ENCODE peak calls at places on chromosomes 6 and 20, in six cellular contexts. Q is Peyer's patch; I is NT2/D1; H is CD4-positive, CD25-positive, alpha-beta regulatory T cell; A is psoas muscle; E is HepG2. W is an unnamed sample. For H3K9me3 and H3K4me1, the result is how much of the 10 kb centered on the place peaks cover.

GRCh38 chr20:20083796-20084195 is 31.5 kb downstream of the CFAP61 start:
- DNase-seq in I (no peak), Q (no peak), H (peak), E (peak), A (no peak), W (no peak)

GRCh38 chr6:90119618-90120017 is 177.0 kb downstream of the BACH2 start:
- DNase-seq in I (no peak), H (no peak), E (no peak), Q (no peak), A (no peak), W (no peak)

GRCh38 chr20:56589633-56590032 is 39.5 kb upstream of the TFAP2C start:
- DNase-seq in Q (no peak), E (no peak), I (no peak), A (no peak), H (no peak), W (no peak)

GRCh38 chr20:46990017-46990810 is 95.6 kb downstream of the EYA2 start:
- DNase-seq in H (peak), I (no peak), Q (no peak), A (no peak), E (no peak), W (no peak)

GRCh38 chr6:151075527-151075926 is 164.2 kb upstream of the AKAP12 start:
- DNase-seq in A (no peak), I (no peak), Q (no peak), E (no peak), H (no peak), W (no peak)

GRCh38 chr6:135520781-135521180 is 23.2 kb upstream of the AHI1 start:
- DNase-seq in E (no peak), Q (no peak), I (no peak), H (no peak), A (no peak), W (no peak)

GRCh38 chr20:12966468-12967085 is 42.2 kb upstream of the SPTLC3 start:
- DNase-seq in A (no peak), Q (no peak), H (no peak), I (no peak), E (peak), W (no peak)

GRCh38 chr6:11202513-11203305 is 29.8 kb downstream of the NEDD9 start:
- DNase-seq in I (peak), A (no peak), E (peak), H (peak), Q (no peak), W (no peak)

GRCh38 chr6:42819803-42820508 is 38.1 kb downstream of the BICRAL start:
- DNase-seq in Q (no peak), E (peak), A (no peak), H (peak), I (no peak), W (no peak)

DNA sequence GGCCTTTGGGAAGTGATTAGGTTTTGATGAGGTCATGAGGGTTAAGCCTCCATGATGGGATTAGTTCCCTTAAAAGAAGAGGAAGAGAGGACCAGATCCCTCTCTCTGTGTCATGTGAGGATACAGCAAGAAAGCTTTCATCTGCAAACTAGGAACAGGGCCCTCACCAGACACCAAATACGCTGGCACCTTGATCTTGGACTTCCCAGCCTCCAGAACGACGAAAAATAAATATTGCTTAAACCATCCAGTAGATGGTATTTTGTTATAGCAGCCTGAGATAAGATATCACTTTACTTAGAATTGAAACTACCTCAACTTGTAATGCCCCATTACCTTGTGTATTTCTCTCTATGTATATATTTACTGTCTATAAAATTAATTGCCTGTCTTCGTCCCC is 65.4 kb upstream of the NNAT start:
- DNase-seq in Q (no peak), A (no peak), H (no peak), E (no peak), I (no peak), W (no peak)
- H3K9me3 ChIP-seq in Q (under half), A (under half), H (under half), E (under half), I (under half), W (under half)

DNA sequence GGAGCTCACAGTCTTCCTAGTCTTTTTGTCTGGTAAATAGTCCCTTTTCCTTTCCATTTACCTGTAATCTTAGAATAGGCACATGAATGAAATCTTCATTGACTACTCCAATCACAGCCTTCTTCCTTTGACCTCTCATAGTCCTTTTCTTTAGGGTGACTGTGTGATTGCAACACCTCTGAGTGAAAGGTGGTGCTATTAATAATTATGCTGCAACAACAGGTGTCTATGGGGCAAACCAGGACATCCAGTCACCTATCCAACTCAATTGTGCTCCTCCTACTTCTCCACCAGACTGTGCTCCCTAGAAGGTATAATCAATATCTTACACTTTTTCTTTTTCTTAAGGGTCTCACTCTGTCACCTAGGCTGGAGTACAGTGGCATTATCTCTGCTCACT is 29.4 kb downstream of the RIPOR2 start:
- DNase-seq in I (no peak), E (no peak), A (no peak), H (no peak), Q (no peak), W (no peak)
- H3K4me1 ChIP-seq in I (under half), E (under half), A (half or more), H (half or more), Q (under half), W (under half)

GRCh38 chr6:138907167-138907566 is 80.9 kb downstream of the REPS1 start:
- DNase-seq in I (no peak), Q (no peak), H (no peak), A (no peak), E (no peak), W (no peak)

GRCh38 chr6:138914701-138915100 is 73.4 kb downstream of the REPS1 start:
- DNase-seq in H (no peak), I (no peak), Q (no peak), E (no peak), A (no peak), W (no peak)

GRCh38 chr6:138912308-138912707 is 75.7 kb downstream of the REPS1 start:
- DNase-seq in Q (no peak), E (no peak), H (no peak), I (no peak), A (no peak), W (no peak)

GRCh38 chr6:138909975-138910374 is 78.1 kb downstream of the REPS1 start:
- DNase-seq in E (no peak), Q (no peak), A (no peak), H (no peak), I (no peak), W (no peak)

DNA sequence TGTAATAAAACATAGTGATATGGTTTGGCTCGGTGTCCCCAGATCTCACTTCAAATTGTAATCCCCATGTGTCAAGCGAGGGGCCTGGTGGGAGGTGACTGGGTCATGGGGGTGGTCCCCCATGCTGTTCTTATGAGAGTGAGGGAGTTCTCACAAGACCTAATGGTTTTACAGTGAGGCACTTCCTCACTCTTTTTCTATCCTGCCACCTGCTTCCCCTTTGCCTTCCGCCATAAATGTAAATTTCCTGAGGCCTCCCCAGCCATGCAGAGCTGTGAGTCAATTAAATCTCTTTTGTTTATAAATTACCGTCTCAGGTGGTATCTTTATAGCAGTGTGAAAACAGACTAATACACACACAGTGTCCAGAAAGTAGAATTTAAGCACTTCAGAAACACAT is 78.5 kb downstream of the REPS1 start:
- DNase-seq in E (no peak), Q (no peak), I (no peak), A (no peak), H (no peak), W (no peak)
- H3K9me3 ChIP-seq in E (under half), Q (under half), I (under half), A (under half), H (under half), W (under half)

DNA sequence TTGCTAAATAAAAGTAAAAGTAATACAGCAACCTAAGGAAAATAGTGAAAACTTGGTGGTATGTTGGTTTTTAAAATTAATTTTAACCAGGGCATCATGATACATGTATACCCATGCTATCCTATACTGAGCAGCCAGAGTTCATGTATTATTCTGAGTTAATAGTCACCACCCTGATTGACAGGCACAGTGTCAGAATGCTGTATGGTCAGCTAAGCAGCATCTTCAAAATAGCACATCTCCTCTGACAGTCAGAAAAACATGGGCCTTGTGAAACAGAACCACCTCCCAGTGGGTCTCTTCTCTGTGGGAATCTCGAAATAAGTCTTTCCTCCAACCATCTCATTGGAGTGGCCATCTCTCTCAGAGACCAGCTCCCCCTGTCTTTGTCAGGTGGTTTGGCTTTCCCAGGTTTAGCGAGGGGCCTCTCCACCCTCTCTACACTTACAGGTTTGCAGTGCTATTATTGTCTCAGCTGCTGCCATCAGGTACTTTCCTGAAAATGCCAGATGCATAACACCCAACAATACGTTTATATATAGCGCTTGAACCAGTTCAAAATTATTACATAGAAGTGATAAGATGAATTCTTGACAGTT is 47.1 kb upstream of the RNF8 start:
- DNase-seq in I (no peak), E (no peak), Q (no peak), H (no peak), A (no peak), W (no peak)
- H3K4me1 ChIP-seq in I (under half), E (under half), Q (under half), H (under half), A (under half), W (under half)

GRCh38 chr20:24969203-24970029 is 20.3 kb downstream of the CST7 start:
- DNase-seq in E (no peak), A (no peak), Q (no peak), I (no peak), H (no peak), W (no peak)
- H3K9me3 ChIP-seq in E (under half), A (under half), Q (under half), I (under half), H (under half), W (under half)

GRCh38 chr6:21176197-21176596 is 417.4 kb upstream of the SOX4 start:
- DNase-seq in A (no peak), I (no peak), H (no peak), E (no peak), Q (no peak), W (no peak)
- H3K4me1 ChIP-seq in A (under half), I (under half), H (under half), E (under half), Q (under half), W (under half)

GRCh38 chr20:62103508-62104233 is 18.6 kb upstream of the LSM14B start:
- DNase-seq in Q (no peak), I (no peak), E (no peak), A (no peak), H (no peak), W (no peak)

GRCh38 chr20:62104234-62104789 is 18.0 kb upstream of the LSM14B start:
- DNase-seq in A (no peak), E (no peak), Q (no peak), I (no peak), H (no peak), W (no peak)

GRCh38 chr20:62101078-62101477 is 21.2 kb upstream of the LSM14B start:
- DNase-seq in E (no peak), A (no peak), Q (no peak), I (no peak), H (no peak), W (no peak)

GRCh38 chr20:62104791-62105345 is 17.4 kb upstream of the LSM14B start:
- DNase-seq in Q (no peak), H (no peak), E (no peak), I (no peak), A (no peak), W (no peak)

DNA sequence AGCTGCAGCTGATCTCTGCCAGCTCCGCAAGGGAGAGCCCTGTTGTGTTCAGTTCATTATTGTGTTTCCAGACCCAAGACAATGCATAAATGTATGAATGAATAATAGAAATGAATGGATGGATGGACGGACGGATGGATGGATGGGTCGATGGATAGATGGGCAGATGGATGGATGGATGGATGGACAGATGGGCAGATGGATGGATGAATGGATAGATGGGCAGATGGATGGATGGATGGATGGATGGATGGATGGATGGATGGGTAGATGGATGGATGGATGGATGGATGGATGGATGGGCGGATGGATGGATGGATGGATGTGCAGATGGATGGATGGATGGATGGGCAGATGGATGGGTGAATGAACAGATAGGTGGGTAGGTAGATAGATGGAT is 16.7 kb upstream of the LSM14B start:
- DNase-seq in H (no peak), Q (no peak), I (no peak), A (no peak), E (no peak), W (no peak)
- H3K9me3 ChIP-seq in H (half or more), Q (under half), I (under half), A (under half), E (under half), W (under half)

DNA sequence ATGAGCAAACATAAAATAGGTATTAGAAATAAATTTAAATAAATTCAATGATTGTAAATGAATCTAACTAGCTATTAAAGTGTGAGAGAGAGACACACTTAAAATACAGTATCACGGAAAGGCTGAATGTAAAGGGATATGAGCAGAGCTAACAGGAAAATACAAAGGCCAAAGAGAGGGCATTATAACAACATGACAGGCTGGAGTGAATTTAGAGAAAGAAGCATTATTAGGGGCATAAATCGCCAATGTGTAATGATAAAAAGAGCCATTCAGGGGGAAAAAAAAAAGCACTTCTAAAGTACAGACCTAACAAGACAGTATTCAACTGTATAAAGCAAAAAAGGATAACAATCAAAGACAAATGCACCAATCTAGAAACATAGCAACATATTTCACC is 28.1 kb downstream of the DACT2 start:
- DNase-seq in E (no peak), I (no peak), H (no peak), A (no peak), Q (no peak), W (no peak)
- H3K4me1 ChIP-seq in E (under half), I (under half), H (under half), A (under half), Q (under half), W (under half)

GRCh38 chr6:169934699-169935347 is 183.4 kb downstream of the ERMARD start:
- DNase-seq in Q (no peak), H (no peak), A (no peak), E (no peak), I (no peak), W (no peak)
- H3K9me3 ChIP-seq in Q (under half), H (under half), A (under half), E (under half), I (under half), W (under half)